ENCODE peak calls at places on chromosome 4, in four cellular contexts. U, T, S and G are unnamed samples.
A peak's percentile ranks its signal among the peaks of the same experiment; 100 is the strongest.

GRCh38 chr4:65014078-65014477 is 604.8 kb upstream of the TECRL start:
- DNase-seq in U (no peak), T (no peak), S (peak; percentile 75), G (no peak)

GRCh38 chr4:155444695-155445094 is 67.9 kb upstream of the MAP9 start:
- DNase-seq in U (no peak), T (no peak), S (no peak), G (no peak)

GRCh38 chr4:177201614-177202013 is 108.1 kb upstream of the NEIL3 start:
- DNase-seq in U (no peak), T (no peak), S (no peak), G (no peak)

GRCh38 chr4:20761826-20762225 is 61.6 kb downstream of the PACRGL start:
- DNase-seq in U (no peak), T (no peak), S (no peak), G (no peak)

GRCh38 chr4:85703098-85703497 is 228.1 kb downstream of the ARHGAP24 start:
- DNase-seq in U (no peak), T (no peak), S (no peak), G (no peak)

GRCh38 chr4:87946766-87947165 is 28.7 kb upstream of the SPP1 start:
- DNase-seq in U (no peak), T (no peak), S (no peak), G (no peak)

GRCh38 chr4:5014007-5014682 is 5.1 kb downstream of the CYTL1 start:
- DNase-seq in U (no peak), T (no peak), S (no peak), G (no peak)

GRCh38 chr4:93466440-93466839 is 362.1 kb upstream of the ATOH1 start:
- DNase-seq in U (no peak), T (no peak), S (no peak), G (no peak)

GRCh38 chr4:150994721-150995120 is 20.4 kb downstream of the LRBA start:
- DNase-seq in U (no peak), T (no peak), S (no peak), G (no peak)

GRCh38 chr4:151799417-151800030 is 38.7 kb upstream of the GATB start:
- DNase-seq in U (no peak), T (no peak), S (no peak), G (no peak)

GRCh38 chr4:105765690-105766407 is 57.3 kb downstream of the GSTCD start:
- DNase-seq in U (no peak), T (no peak), S (no peak), G (no peak)

GRCh38 chr4:18568600-18568999 is 547.0 kb upstream of the LCORL start:
- DNase-seq in U (no peak), T (no peak), S (no peak), G (no peak)

GRCh38 chr4:100414016-100414790 is 103.6 kb downstream of the EMCN start:
- DNase-seq in U (no peak), T (no peak), S (no peak), G (peak; percentile 25)

GRCh38 chr4:95155759-95156451 is 392.9 kb downstream of the UNC5C start:
- DNase-seq in U (peak; percentile 63), T (no peak), S (no peak), G (no peak)

GRCh38 chr4:112284166-112284565 is 1.5 kb downstream of the TIFA start:
- DNase-seq in U (no peak), T (no peak), S (no peak), G (no peak)

GRCh38 chr4:26342328-26343040 is 21.7 kb downstream of the RBPJ start:
- DNase-seq in U (no peak), T (no peak), S (no peak), G (no peak)

GRCh38 chr4:186137193-186137792 is 32.8 kb downstream of the FAM149A start:
- DNase-seq in U (no peak), T (no peak), S (no peak), G (no peak)

GRCh38 chr4:165410214-165410613 is 31.4 kb downstream of the CPE start:
- DNase-seq in U (no peak), T (no peak), S (no peak), G (no peak)

GRCh38 chr4:67234296-67234695 is 311.0 kb downstream of the CENPC start:
- DNase-seq in U (no peak), T (no peak), S (no peak), G (no peak)

GRCh38 chr4:185567828-185568442 is 32.6 kb upstream of the PDLIM3 start:
- DNase-seq in U (no peak), T (no peak), S (no peak), G (peak; percentile 90)

DNA sequence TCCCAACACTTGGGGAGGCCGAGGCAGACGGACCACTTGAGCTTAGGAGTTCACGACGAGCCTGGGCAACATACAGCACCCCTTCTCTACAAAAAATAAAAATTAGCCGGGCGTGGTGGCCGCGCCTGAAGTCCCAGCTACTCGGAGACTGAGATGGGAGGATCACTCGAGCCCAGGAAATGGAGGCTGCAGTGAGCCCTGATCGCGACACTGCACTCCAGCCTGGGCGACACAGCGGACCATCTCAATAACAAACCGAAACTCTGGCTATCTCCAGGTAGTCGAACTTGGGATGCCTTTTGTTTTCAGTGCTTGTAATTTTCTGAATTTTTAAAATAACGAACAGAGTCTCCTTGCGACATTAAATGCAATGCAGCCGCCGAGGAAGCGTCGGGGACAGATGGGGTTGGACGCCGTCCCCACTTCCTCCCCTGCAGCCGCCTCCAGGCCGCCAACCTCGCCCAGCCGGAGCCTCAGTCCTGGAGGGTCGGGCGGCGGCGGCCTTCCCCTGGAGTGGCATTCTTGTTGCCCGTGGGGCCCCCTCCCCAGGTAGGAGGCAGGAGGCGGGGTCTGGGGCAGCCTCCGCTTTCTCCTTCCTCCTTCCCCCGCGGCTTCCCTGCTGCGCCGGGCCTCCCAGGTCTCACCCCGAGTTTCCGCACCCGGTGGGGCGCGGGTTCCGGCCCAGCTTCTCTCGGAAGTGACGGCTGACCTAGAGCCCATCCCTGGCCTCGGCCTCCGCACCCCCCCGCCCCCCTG is 14.6 kb downstream of the HMX1 start:
- DNase-seq in U (no peak), T (no peak), S (no peak), G (no peak)
- H3K27me3 ChIP-seq in U (no peaks in the 10 kb centered on the region), T (peaks cover 85% of the 10 kb centered on the region), S (peaks cover 26% of the 10 kb centered on the region), G (no peaks in the 10 kb centered on the region)

GRCh38 chr4:77001907-77002306 is 52.4 kb downstream of the SEPTIN11 start:
- DNase-seq in U (no peak), T (no peak), S (no peak), G (no peak)
- H3K4me3 ChIP-seq in U (no peak overlapping the region), T (no peak overlapping the region), S (no peak overlapping the region), G (no peak overlapping the region)

GRCh38 chr4:184375027-184375426 is 99.3 kb downstream of the IRF2 start:
- DNase-seq in U (no peak), T (no peak), S (no peak), G (no peak)
- H3K9me3 ChIP-seq in U (no peaks in the 10 kb centered on the region), T (no peaks in the 10 kb centered on the region), S (no peaks in the 10 kb centered on the region), G (no peaks in the 10 kb centered on the region)

GRCh38 chr4:173507471-173508385 is 22.3 kb downstream of the HAND2 start:
- DNase-seq in U (no peak), T (no peak), S (no peak), G (no peak)
- H3K27me3 ChIP-seq in U (no peaks in the 10 kb centered on the region), T (peaks cover 97% of the 10 kb centered on the region), S (peaks cover 63% of the 10 kb centered on the region), G (no peaks in the 10 kb centered on the region)

DNA sequence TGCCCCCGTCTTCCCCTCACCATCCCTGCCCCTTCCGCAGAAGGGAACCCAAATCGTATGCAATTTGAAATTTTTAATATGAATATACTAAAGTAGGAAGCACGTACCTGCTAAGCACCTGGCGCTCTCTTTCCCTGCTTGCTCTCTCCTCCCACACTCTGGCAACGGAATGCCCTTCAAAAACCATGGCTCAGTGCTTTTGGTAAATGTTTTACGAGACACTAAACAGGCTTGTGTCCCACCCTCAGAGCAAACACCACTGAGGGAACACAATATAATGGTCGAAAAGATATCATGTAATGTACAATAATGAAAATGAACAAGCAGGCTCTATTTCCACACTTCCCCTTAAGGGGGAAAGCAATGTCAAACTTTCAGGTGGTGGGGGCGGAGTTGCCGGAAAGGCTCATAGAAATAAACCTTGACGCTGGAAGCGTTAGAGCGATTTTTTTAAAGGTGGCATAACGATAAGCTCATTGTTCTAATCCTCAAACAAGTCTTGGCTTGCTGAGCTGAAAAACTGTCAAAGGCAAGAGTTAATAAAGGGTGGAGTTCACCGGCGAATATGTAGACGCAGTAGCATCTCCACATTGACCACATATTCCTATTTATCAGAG is 115.1 kb downstream of the RBM47 start:
- DNase-seq in U (no peak), T (peak; percentile 83), S (peak; percentile 61), G (no peak)
- H3K4me3 ChIP-seq in U (no peak overlapping the region), T (peak overlapping the region; percentile 38), S (peak overlapping the region; percentile 42), G (no peak overlapping the region)